ENCODE peak calls at places on chromosomes 3 and 15, in four cellular contexts. S is SK-N-SH, V is neural progenitor cell, X is mammary epithelial cell. Q is an unnamed sample.

GRCh38 chr3:70392227-70392626 is 79.8 kb upstream of the MDFIC2 start:
- DNase-seq in X (no peak), V (peak; percentile 7), S (no peak), Q (peak; percentile 72)

GRCh38 chr3:112358311-112358780 is 25.4 kb downstream of the CD200 start:
- DNase-seq in X (peak; percentile 58), S (no peak), V (no peak), Q (no peak)

GRCh38 chr15:77173487-77173886 is 102.6 kb upstream of the TSPAN3 start:
- DNase-seq in S (no peak), X (no peak), V (no peak), Q (no peak)

GRCh38 chr15:84891339-84891738 is 6.9 kb downstream of the SLC28A1 start:
- DNase-seq in S (no peak), X (no peak), V (no peak), Q (no peak)

GRCh38 chr3:156382458-156383346 is 172.2 kb downstream of the SSR3 start:
- DNase-seq in V (peak; percentile 24), S (no peak), X (peak; percentile 20), Q (peak; percentile 88)

GRCh38 chr3:132347095-132347494 is 29.9 kb downstream of the ACP3 start:
- DNase-seq in S (no peak), V (no peak), X (peak; percentile 73), Q (no peak)

GRCh38 chr3:30526031-30526430 is 80.4 kb upstream of the TGFBR2 start:
- DNase-seq in V (no peak), X (no peak), S (no peak), Q (no peak)

GRCh38 chr3:172836390-172836997 is 86.0 kb downstream of the ECT2 start:
- DNase-seq in S (peak; percentile 27), V (peak; percentile 70), X (peak; percentile 27), Q (peak; percentile 78)

GRCh38 chr3:138609898-138610266 is 1.3 kb downstream of the FAIM start:
- DNase-seq in X (no peak), V (no peak), S (peak; percentile 12), Q (no peak)

GRCh38 chr3:70550723-70551319 is 238.4 kb upstream of the MDFIC2 start:
- DNase-seq in V (peak; percentile 60), X (peak; percentile 45), S (peak; percentile 1), Q (peak; percentile 83)

GRCh38 chr3:107679911-107680310 is 157.1 kb downstream of the BBX start:
- DNase-seq in V (no peak), S (no peak), X (no peak), Q (no peak)

GRCh38 chr15:73340502-73341192 is 28.1 kb downstream of the HCN4 start:
- DNase-seq in S (no peak), X (no peak), V (no peak), Q (no peak)

GRCh38 chr3:45592830-45593707 is 1.5 kb upstream of the LIMD1 start:
- DNase-seq in S (peak; percentile 90), X (peak; percentile 84), V (peak; percentile 96), Q (peak; percentile 98)

GRCh38 chr3:36945326-36945980 is 599 bp upstream of the TRANK1 start:
- DNase-seq in S (no peak), V (no peak), X (no peak), Q (no peak)

GRCh38 chr3:36944012-36944640 is 728 bp downstream of the TRANK1 start:
- DNase-seq in X (peak; percentile 54), S (peak; percentile 66), V (peak; percentile 76), Q (peak; percentile 86)

GRCh38 chr3:36942632-36943248 is 2.1 kb downstream of the TRANK1 start:
- DNase-seq in X (no peak), S (no peak), V (no peak), Q (peak; percentile 7)

GRCh38 chr3:36943601-36944000 is 1.3 kb downstream of the TRANK1 start:
- DNase-seq in S (no peak), X (no peak), V (peak; percentile 32), Q (peak; percentile 56)

GRCh38 chr3:36944641-36945270 is at the start of gene TRANK1:
- DNase-seq in X (no peak), S (no peak), V (peak; percentile 56), Q (peak; percentile 79)
- H3K27ac ChIP-seq in X (no peak within 1 kb of the TSS), S (no peak within 1 kb of the TSS), V (no peak within 1 kb of the TSS), Q (no peak within 1 kb of the TSS)

GRCh38 chr15:74531144-74531811 is 9.7 kb upstream of the ARID3B start:
- DNase-seq in X (peak; percentile 94), S (no peak), V (peak; percentile 54), Q (peak; percentile 77)
- H3K4me3 ChIP-seq in X (no peak overlapping the region), S (no peak overlapping the region), V (peak overlapping the region; percentile 1), Q (peak overlapping the region; percentile 24)

DNA sequence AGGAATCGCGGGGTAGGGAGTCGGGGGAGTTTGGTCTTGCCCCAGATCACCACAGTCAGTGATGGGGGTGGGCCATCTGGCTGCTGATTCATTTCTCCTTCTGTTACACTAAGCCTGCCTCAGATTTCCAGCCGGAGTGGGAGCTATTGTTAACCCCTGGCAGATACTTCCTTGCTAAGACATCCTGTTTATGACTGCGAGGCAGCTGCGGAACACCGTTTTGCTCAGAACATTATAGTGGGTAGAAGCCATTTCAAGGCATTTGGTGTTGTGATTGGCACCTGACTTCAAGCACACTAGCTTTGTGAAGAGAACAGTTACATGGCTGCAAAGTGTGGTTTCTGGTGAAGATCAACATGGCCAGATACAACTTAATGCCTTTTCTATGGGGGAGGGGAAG is 73.8 kb downstream of the FLNB start:
- DNase-seq in V (no peak), X (no peak), S (no peak), Q (no peak)
- H3K27ac ChIP-seq in V (no peak overlapping the region), X (no peak overlapping the region), S (peak overlapping the region; percentile 37), Q (no peak overlapping the region)

DNA sequence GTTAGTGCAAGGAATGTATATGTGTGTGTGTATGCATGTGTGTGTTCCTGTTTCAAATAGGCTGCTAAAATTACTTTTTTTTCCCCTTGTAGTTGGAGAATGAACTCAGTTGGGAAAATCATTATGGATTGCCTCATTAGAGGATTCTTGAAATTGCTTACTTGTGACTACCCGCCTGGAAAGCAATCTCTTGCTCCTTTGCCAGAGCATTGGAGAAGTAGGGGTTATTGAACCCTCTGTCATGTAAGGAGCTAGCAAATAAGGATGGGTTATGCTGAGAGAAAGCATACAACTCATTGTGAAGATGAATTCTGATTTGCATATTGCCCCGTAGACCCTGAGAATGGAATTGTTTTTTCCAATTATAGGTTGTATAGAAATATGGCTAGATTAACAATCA is 474.5 kb downstream of the CADM2 start:
- DNase-seq in X (no peak), V (no peak), S (no peak), Q (no peak)
- H3K4me3 ChIP-seq in X (no peak overlapping the region), V (no peak overlapping the region), S (no peak overlapping the region), Q (no peak overlapping the region)

DNA sequence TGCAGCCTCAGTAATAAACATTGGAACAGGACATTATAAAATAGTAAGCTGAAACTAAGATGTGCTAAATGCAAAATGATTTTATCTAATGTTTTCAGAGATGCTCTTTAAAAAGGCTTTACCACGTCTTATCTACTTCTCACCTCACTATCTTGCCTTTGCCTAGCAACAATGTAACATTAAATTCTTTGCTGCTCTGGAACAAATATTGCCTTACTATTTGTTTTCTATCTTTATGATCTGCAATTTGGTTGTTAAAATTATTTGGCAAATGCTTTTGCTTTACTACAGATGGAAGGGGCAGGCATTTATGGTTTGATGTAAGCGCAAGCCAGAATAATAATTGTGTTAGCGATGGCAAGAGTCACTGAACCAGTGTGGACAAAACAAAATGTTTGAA is 454.3 kb upstream of the ARHGEF26 start:
- DNase-seq in V (no peak), X (no peak), S (no peak), Q (no peak)
- H3K27ac ChIP-seq in V (no peak overlapping the region), X (no peak overlapping the region), S (no peak overlapping the region), Q (no peak overlapping the region)

DNA sequence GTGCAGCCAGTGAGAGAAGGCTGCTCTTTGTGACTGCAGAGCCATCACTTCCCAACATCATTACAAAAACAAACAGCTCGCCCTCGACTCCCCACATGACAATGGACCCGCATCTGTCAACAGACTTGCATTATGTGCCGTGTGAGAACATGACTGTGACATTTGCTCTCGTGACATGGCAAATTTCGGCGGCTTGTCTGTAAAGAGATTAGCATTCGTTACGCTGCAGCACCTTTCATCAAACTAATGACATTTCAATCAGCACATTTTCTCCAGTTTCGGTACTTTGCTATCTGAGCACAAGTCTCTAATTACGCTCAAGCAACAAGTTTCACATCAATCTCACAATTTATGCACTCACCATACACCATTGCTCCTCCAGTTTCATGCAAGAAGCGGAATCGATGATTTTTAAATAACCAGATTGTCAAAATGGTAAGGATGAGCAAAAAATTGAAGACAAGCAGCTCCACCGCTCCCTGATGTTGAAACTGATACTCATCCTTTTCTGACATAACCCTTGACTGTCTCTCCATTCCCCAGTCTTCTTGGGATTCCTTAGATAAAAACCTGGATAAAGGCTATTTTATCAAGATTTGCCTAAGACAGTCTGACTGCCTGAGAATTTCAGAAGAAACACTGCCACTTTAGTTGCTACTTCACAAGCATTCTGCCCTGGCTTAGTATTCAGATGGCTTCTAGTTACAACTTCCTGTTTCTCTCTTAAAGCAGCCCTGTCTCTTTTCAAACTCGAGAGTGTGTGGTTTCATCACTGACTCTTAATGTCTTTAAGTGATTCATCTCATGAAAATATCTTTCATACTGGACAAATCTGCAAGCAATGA is at the start of gene SLC9A9:
- DNase-seq in X (peak; percentile 78), S (no peak), V (peak; percentile 37), Q (peak; percentile 72)
- H3K4me3 ChIP-seq in X (peak within 1 kb of the TSS; percentile 57), S (peak within 1 kb of the TSS; percentile 46), V (peak within 1 kb of the TSS; percentile 33), Q (peak within 1 kb of the TSS; percentile 79)